ENCODE peak calls at places on chromosome 18, in nine cellular contexts. M is activated CD8-positive, alpha-beta memory T cell treated with anti-CD3 and anti-CD28 coated beads, Interleukin-2, amount 10 ng/mL, durations not matched to agents 7 days and 5 days; V is natural killer cell; L is A549; N is activated CD8-positive, alpha-beta T cell treated with anti-CD3 and anti-CD28 coated beads for 36 hours; G is stimulated activated naive CD8-positive, alpha-beta T cell treated with anti-CD3 and anti-CD28 coated beads, Interleukin-15, Interleukin-2, amounts not matched to agents 100 U/mL and 50 U/mL, for 24 hours; U is aorta; Q is left cardiac atrium; I is naive thymus-derived CD8-positive, alpha-beta T cell. E is an unnamed sample.
A peak's percentile ranks its signal among the peaks of the same experiment; 100 is the strongest.

GRCh38 chr18:62588217-62588616 is 65.4 kb downstream of the ZCCHC2 start:
- ATAC-seq in L (no peak), G (no peak), Q (no peak), N (no peak), U (no peak), V (no peak), I (no peak), M (no peak), E (no peak)

GRCh38 chr18:73975266-73975665 is 172.4 kb downstream of the FBXO15 start:
- ATAC-seq in L (no peak), I (peak; percentile 52), Q (no peak), V (peak; percentile 50), N (peak; percentile 85), U (no peak), G (peak; percentile 86), M (peak; percentile 81), E (no peak)

GRCh38 chr18:45447364-45448265 is 167.7 kb upstream of the SLC14A2 start:
- ATAC-seq in Q (no peak), L (no peak), N (no peak), V (no peak), M (no peak), I (no peak), U (no peak), G (no peak), E (no peak)

GRCh38 chr18:24560511-24560981 is 100.1 kb downstream of the HRH4 start:
- ATAC-seq in L (no peak), I (no peak), M (no peak), V (no peak), U (no peak), Q (peak; percentile 52), G (no peak), N (no peak), E (no peak)

GRCh38 chr18:36394486-36394885 is 97.0 kb downstream of the FHOD3 start:
- ATAC-seq in V (no peak), N (no peak), L (no peak), I (no peak), M (no peak), U (no peak), G (no peak), Q (no peak), E (no peak)

GRCh38 chr18:61637319-61637718 is 255.5 kb downstream of the RNF152 start:
- ATAC-seq in Q (no peak), M (no peak), I (no peak), N (no peak), U (no peak), V (no peak), G (no peak), L (no peak), E (no peak)

GRCh38 chr18:26624443-26624842 is 76.1 kb upstream of the KCTD1 start:
- ATAC-seq in L (no peak), M (no peak), Q (no peak), I (no peak), V (no peak), G (no peak), N (no peak), U (no peak), E (no peak)

GRCh38 chr18:56563568-56563967 is 74.8 kb downstream of the TXNL1 start:
- ATAC-seq in N (no peak), L (peak; percentile 77), U (no peak), I (no peak), Q (peak; percentile 44), M (no peak), G (no peak), V (no peak), E (peak; percentile 62)

GRCh38 chr18:8800041-8800441 is 94.7 kb downstream of the MTCL1 start:
- ATAC-seq in M (no peak), V (no peak), I (no peak), U (peak; percentile 8), Q (peak; percentile 31), G (no peak), L (peak; percentile 59), N (no peak), E (no peak)

GRCh38 chr18:21330122-21330701 is 88.2 kb downstream of the GREB1L start:
- ATAC-seq in I (no peak), N (no peak), M (no peak), Q (peak; percentile 92), V (no peak), G (no peak), U (peak; percentile 63), L (peak; percentile 75), E (no peak)

GRCh38 chr18:683531-683930 is 26.1 kb downstream of the TYMS start:
- ATAC-seq in I (no peak), Q (no peak), L (no peak), N (no peak), G (no peak), M (no peak), U (peak; percentile 15), V (no peak), E (no peak)

GRCh38 chr18:13496691-13497281 is 229.6 kb downstream of the FAM210A start:
- ATAC-seq in N (no peak), L (no peak), Q (no peak), I (no peak), G (no peak), V (no peak), M (no peak), U (no peak), E (peak; percentile 45)

GRCh38 chr18:48929951-48930713 is 20.6 kb downstream of the SMAD7 start:
- ATAC-seq in M (no peak), G (no peak), U (peak; percentile 25), N (no peak), V (no peak), Q (peak; percentile 59), I (no peak), L (peak; percentile 85), E (no peak)

GRCh38 chr18:48570313-48570712 is 31.5 kb downstream of the CTIF start:
- ATAC-seq in V (no peak), M (no peak), U (no peak), I (no peak), L (no peak), N (no peak), G (no peak), Q (no peak), E (no peak)

GRCh38 chr18:29218101-29218500 is 1041.2 kb upstream of the CDH2 start:
- ATAC-seq in U (no peak), L (no peak), N (no peak), V (no peak), Q (no peak), G (no peak), M (no peak), I (no peak), E (no peak)

GRCh38 chr18:35497334-35498197 is at the start of gene INO80C:
- ATAC-seq in I (peak; percentile 89), U (peak; percentile 98), V (peak; percentile 90), Q (peak; percentile 99), L (peak; percentile 98), G (peak; percentile 95), M (peak; percentile 97), N (peak; percentile 95), E (peak; percentile 96)

GRCh38 chr18:50780144-50780543 is 39.7 kb downstream of the MRO start:
- ATAC-seq in I (no peak), N (no peak), L (no peak), U (no peak), G (no peak), V (no peak), M (no peak), Q (no peak), E (no peak)

GRCh38 chr18:6683112-6683876 is 46.2 kb upstream of the ARHGAP28 start:
- ATAC-seq in U (peak; percentile 80), G (no peak), M (no peak), N (no peak), L (no peak), V (no peak), Q (peak; percentile 74), I (no peak), E (no peak)

GRCh38 chr18:59874166-59874565 is 25.6 kb upstream of the PMAIP1 start:
- ATAC-seq in L (peak; percentile 62), U (no peak), I (no peak), G (no peak), M (no peak), Q (no peak), V (no peak), N (no peak), E (no peak)

GRCh38 chr18:48963555-48964480 is 13.1 kb upstream of the SMAD7 start:
- ATAC-seq in G (peak; percentile 15), U (peak; percentile 51), V (no peak), Q (no peak), I (no peak), L (no peak), M (no peak), N (peak; percentile 20), E (peak; percentile 41)

GRCh38 chr18:27242392-27243047 is 57.4 kb upstream of the CHST9 start:
- ATAC-seq in V (no peak), Q (no peak), I (no peak), L (no peak), G (no peak), M (no peak), N (no peak), U (no peak), E (no peak)

GRCh38 chr18:25927830-25928229 is 162.6 kb downstream of the SS18 start:
- ATAC-seq in U (no peak), Q (no peak), I (no peak), V (no peak), G (no peak), L (no peak), N (no peak), M (no peak), E (no peak)

GRCh38 chr18:12159446-12159845 is 65.8 kb downstream of the ANKRD62 start:
- ATAC-seq in G (no peak), M (no peak), N (no peak), Q (no peak), V (no peak), U (no peak), L (no peak), I (no peak), E (no peak)

GRCh38 chr18:74654637-74655036 is 57.0 kb downstream of the ZNF407 start:
- ATAC-seq in V (no peak), Q (no peak), L (no peak), U (no peak), M (no peak), N (no peak), G (no peak), I (no peak), E (no peak)

GRCh38 chr18:78769502-78770113 is 210.0 kb upstream of the SALL3 start:
- ATAC-seq in N (no peak), G (no peak), V (no peak), Q (no peak), L (no peak), I (no peak), U (no peak), M (no peak), E (no peak)

GRCh38 chr18:49566985-49567384 is 5.1 kb downstream of the LIPG start:
- ATAC-seq in U (no peak), L (no peak), M (no peak), V (no peak), I (no peak), N (no peak), G (no peak), Q (no peak), E (no peak)

GRCh38 chr18:58076052-58076451 is 32.0 kb downstream of the NEDD4L start:
- ATAC-seq in M (no peak), I (no peak), L (no peak), U (no peak), N (no peak), G (no peak), V (no peak), Q (peak; percentile 42), E (no peak)